ENCODE peak calls at places on chromosomes 2 and 18, in six cellular contexts. One of them, this sample, is unnamed.

GRCh38 chr2:170930132-170931109 is 1.4 kb downstream of the GORASP2 start:
- DNase-seq in pancreas: peak
- DNase-seq in astrocyte of the spinal cord: peak
- DNase-seq in AG10803: peak
- DNase-seq in spleen: peak
- DNase-seq in fibroblast of pulmonary artery: peak
- DNase-seq in this sample: peak

GRCh38 chr2:1826188-1826905 is 82.0 kb upstream of the PXDN start:
- DNase-seq in pancreas: no peak
- DNase-seq in astrocyte of the spinal cord: peak
- DNase-seq in spleen: no peak
- DNase-seq in fibroblast of pulmonary artery: no peak
- DNase-seq in AG10803: no peak
- DNase-seq in this sample: no peak

GRCh38 chr2:74498500-74499268 is 719 bp downstream of the LBX2 start:
- DNase-seq in pancreas: no peak
- DNase-seq in astrocyte of the spinal cord: peak
- DNase-seq in fibroblast of pulmonary artery: peak
- DNase-seq in AG10803: no peak
- DNase-seq in spleen: peak
- DNase-seq in this sample: peak

GRCh38 chr2:45004569-45005181 is 4.6 kb downstream of the SIX2 start:
- DNase-seq in fibroblast of pulmonary artery: peak
- DNase-seq in AG10803: no peak
- DNase-seq in pancreas: no peak
- DNase-seq in astrocyte of the spinal cord: no peak
- DNase-seq in spleen: no peak
- DNase-seq in this sample: no peak

GRCh38 chr2:88114821-88115220 is 13.0 kb downstream of the FABP1 start:
- DNase-seq in astrocyte of the spinal cord: no peak
- DNase-seq in AG10803: no peak
- DNase-seq in fibroblast of pulmonary artery: no peak
- DNase-seq in pancreas: no peak
- DNase-seq in spleen: no peak
- DNase-seq in this sample: no peak

GRCh38 chr18:63997606-63998005 is 27.7 kb downstream of the SERPINB8 start:
- DNase-seq in astrocyte of the spinal cord: no peak
- DNase-seq in AG10803: no peak
- DNase-seq in spleen: no peak
- DNase-seq in fibroblast of pulmonary artery: no peak
- DNase-seq in pancreas: no peak
- DNase-seq in this sample: no peak

GRCh38 chr2:60500861-60501260 is 52.6 kb downstream of the BCL11A start:
- DNase-seq in pancreas: no peak
- DNase-seq in spleen: no peak
- DNase-seq in fibroblast of pulmonary artery: no peak
- DNase-seq in astrocyte of the spinal cord: no peak
- DNase-seq in AG10803: no peak
- DNase-seq in this sample: no peak

GRCh38 chr2:10423400-10423774 is 24.7 kb downstream of the ODC1 start:
- DNase-seq in fibroblast of pulmonary artery: no peak
- DNase-seq in AG10803: no peak
- DNase-seq in pancreas: no peak
- DNase-seq in spleen: peak
- DNase-seq in astrocyte of the spinal cord: no peak
- DNase-seq in this sample: no peak

GRCh38 chr2:101064868-101065549 is 62.9 kb downstream of the RPL31 start:
- DNase-seq in AG10803: peak
- DNase-seq in spleen: no peak
- DNase-seq in astrocyte of the spinal cord: peak
- DNase-seq in pancreas: peak
- DNase-seq in fibroblast of pulmonary artery: peak
- DNase-seq in this sample: peak

GRCh38 chr2:101064505-101064867 is 62.4 kb downstream of the RPL31 start:
- DNase-seq in pancreas: no peak
- DNase-seq in spleen: no peak
- DNase-seq in fibroblast of pulmonary artery: no peak
- DNase-seq in astrocyte of the spinal cord: no peak
- DNase-seq in AG10803: no peak
- DNase-seq in this sample: no peak

GRCh38 chr2:101063352-101063751 is 61.3 kb downstream of the RPL31 start:
- DNase-seq in spleen: no peak
- DNase-seq in astrocyte of the spinal cord: peak
- DNase-seq in fibroblast of pulmonary artery: peak
- DNase-seq in pancreas: no peak
- DNase-seq in AG10803: peak
- DNase-seq in this sample: peak

GRCh38 chr2:101063753-101064502 is 61.8 kb downstream of the RPL31 start:
- DNase-seq in astrocyte of the spinal cord: peak
- DNase-seq in fibroblast of pulmonary artery: peak
- DNase-seq in AG10803: peak
- DNase-seq in pancreas: no peak
- DNase-seq in spleen: no peak
- DNase-seq in this sample: peak
- H3K4me3 ChIP-seq in astrocyte of the spinal cord: no peak
- H3K4me3 ChIP-seq in fibroblast of pulmonary artery: no peak
- H3K4me3 ChIP-seq in AG10803: no peak
- H3K4me3 ChIP-seq in pancreas: no peak
- H3K4me3 ChIP-seq in spleen: no peak
- H3K4me3 ChIP-seq in this sample: no peak

DNA sequence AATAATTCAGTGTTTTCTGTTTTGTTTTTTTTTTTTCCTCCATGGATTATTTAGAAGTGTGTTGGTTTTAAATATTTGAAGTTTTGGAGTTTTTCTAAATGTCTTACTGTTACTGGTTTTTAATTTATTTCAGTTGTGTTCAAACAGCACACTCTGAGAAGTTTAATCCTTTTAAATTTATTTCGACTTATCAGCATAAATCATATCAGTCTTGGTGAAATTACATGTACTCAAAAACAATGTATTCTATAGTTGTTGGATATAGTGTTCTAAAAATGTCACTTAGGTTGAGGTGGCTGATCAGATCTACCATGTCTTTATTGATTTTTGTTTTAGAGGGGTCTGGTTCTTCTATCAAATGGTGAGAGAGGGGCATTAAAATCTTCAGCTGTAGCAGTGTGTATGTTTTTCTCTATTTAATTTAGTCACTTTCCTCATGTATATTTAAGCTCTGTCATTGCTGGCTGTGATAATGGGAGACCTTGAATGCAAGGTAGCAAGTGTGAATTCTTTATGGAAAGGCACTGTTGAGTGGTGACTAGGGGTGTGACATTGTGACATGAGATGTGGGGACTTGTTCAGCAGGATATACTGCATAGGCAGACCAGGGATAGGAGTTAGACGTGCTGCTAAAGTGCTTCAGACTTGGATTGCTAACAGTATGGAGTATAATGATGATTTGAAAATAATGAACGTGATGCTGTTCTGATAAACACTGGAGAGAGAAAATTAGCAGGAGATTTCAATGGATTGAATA is 134.9 kb downstream of the NCOA1 start:
- DNase-seq in spleen: no peak
- DNase-seq in fibroblast of pulmonary artery: no peak
- DNase-seq in pancreas: no peak
- DNase-seq in astrocyte of the spinal cord: no peak
- DNase-seq in AG10803: no peak
- DNase-seq in this sample: no peak
- H3K4me3 ChIP-seq in spleen: no peak
- H3K4me3 ChIP-seq in fibroblast of pulmonary artery: no peak
- H3K4me3 ChIP-seq in pancreas: no peak
- H3K4me3 ChIP-seq in astrocyte of the spinal cord: no peak
- H3K4me3 ChIP-seq in AG10803: no peak
- H3K4me3 ChIP-seq in this sample: no peak

DNA sequence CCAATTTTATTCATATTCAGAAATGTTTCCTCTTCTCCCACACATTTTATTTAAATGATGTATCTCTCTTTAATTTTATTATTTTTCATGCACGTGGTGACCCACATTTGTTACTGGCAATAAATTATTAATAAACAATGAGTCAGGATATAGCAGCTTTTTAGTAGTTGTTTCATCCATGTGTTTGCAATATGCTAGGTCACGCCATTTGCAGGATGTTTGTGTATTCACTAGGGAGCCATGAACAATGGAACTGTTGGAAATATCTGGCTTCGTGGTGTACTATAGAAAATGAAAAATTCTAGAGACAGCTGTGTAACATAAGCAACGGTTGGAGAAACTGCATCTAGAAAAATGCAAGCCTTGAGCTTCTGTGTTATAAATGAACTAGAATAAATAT is 176.0 kb upstream of the COL3A1 start:
- DNase-seq in spleen: no peak
- DNase-seq in AG10803: peak
- DNase-seq in astrocyte of the spinal cord: peak
- DNase-seq in pancreas: no peak
- DNase-seq in fibroblast of pulmonary artery: peak
- DNase-seq in this sample: peak
- H3K4me3 ChIP-seq in spleen: no peak
- H3K4me3 ChIP-seq in AG10803: no peak
- H3K4me3 ChIP-seq in astrocyte of the spinal cord: no peak
- H3K4me3 ChIP-seq in pancreas: no peak
- H3K4me3 ChIP-seq in fibroblast of pulmonary artery: no peak
- H3K4me3 ChIP-seq in this sample: no peak

DNA sequence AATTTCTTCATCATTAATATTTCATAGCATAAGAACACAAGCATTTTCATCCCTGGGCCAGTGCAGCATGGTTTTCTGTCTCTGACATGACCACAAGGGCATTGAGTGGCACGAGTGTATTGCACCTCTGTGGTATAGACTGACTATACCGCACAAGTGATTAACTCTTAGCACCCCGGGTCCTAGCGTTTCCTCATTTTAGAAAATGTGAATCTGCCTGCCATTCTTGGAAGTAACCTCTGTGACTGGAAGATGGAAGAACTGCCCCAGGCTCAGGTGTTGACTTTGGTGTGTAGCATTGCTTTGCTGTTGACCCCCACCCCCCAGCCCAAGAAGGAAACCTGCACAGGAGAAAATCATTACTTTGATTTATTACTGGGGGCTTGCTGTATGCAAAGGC is 1.2 kb upstream of the TMEM178A start:
- DNase-seq in spleen: no peak
- DNase-seq in fibroblast of pulmonary artery: no peak
- DNase-seq in AG10803: no peak
- DNase-seq in pancreas: no peak
- DNase-seq in astrocyte of the spinal cord: no peak
- DNase-seq in this sample: no peak
- H3K4me3 ChIP-seq in spleen: no peak
- H3K4me3 ChIP-seq in fibroblast of pulmonary artery: no peak
- H3K4me3 ChIP-seq in AG10803: no peak
- H3K4me3 ChIP-seq in pancreas: no peak
- H3K4me3 ChIP-seq in astrocyte of the spinal cord: no peak
- H3K4me3 ChIP-seq in this sample: no peak

This sample was measured in fibroblast of villous mesenchyme.